ENCODE peak calls at places on chromosomes 2 and 18, in five cellular contexts. One of them, this sample, is unnamed.

GRCh38 chr2:165582409-165582808 is 112.9 kb downstream of the CSRNP3 start:
- DNase-seq in AG04450: no peak
- DNase-seq in fibroblast of pulmonary artery: peak; percentile 49
- DNase-seq in MM.1S: no peak
- DNase-seq in heart left ventricle: no peak
- DNase-seq in this sample: peak; percentile 8

GRCh38 chr2:127733816-127734537 is 32.7 kb downstream of the SFT2D3 start:
- DNase-seq in fibroblast of pulmonary artery: peak; percentile 45
- DNase-seq in MM.1S: no peak
- DNase-seq in heart left ventricle: no peak
- DNase-seq in AG04450: no peak
- DNase-seq in this sample: no peak

GRCh38 chr2:218319813-218320360 is 27.6 kb upstream of the TMBIM1 start:
- DNase-seq in MM.1S: no peak
- DNase-seq in AG04450: no peak
- DNase-seq in heart left ventricle: no peak
- DNase-seq in fibroblast of pulmonary artery: peak; percentile 21
- DNase-seq in this sample: peak; percentile 18

GRCh38 chr2:209933499-209934458 is 68.7 kb upstream of the RPE start:
- DNase-seq in heart left ventricle: no peak
- DNase-seq in fibroblast of pulmonary artery: peak; percentile 88
- DNase-seq in MM.1S: no peak
- DNase-seq in AG04450: peak; percentile 42
- DNase-seq in this sample: peak; percentile 73

GRCh38 chr2:27191107-27191829 is 20.6 kb upstream of the ATRAID start:
- DNase-seq in fibroblast of pulmonary artery: peak; percentile 81
- DNase-seq in MM.1S: peak; percentile 85
- DNase-seq in heart left ventricle: no peak
- DNase-seq in AG04450: peak; percentile 41
- DNase-seq in this sample: peak; percentile 81

GRCh38 chr2:63544017-63544627 is 44.2 kb downstream of the WDPCP start:
- DNase-seq in AG04450: no peak
- DNase-seq in heart left ventricle: no peak
- DNase-seq in MM.1S: peak; percentile 40
- DNase-seq in fibroblast of pulmonary artery: peak; percentile 30
- DNase-seq in this sample: peak; percentile 29

GRCh38 chr2:30706534-30707303 is 100.5 kb downstream of the CAPN13 start:
- DNase-seq in AG04450: no peak
- DNase-seq in MM.1S: peak; percentile 48
- DNase-seq in heart left ventricle: peak; percentile 75
- DNase-seq in fibroblast of pulmonary artery: peak; percentile 65
- DNase-seq in this sample: peak; percentile 72

GRCh38 chr2:82641781-82642180 is 1817.3 kb downstream of the SUCLG1 start:
- DNase-seq in MM.1S: no peak
- DNase-seq in AG04450: no peak
- DNase-seq in heart left ventricle: no peak
- DNase-seq in fibroblast of pulmonary artery: no peak
- DNase-seq in this sample: no peak

GRCh38 chr2:120860579-120860922 is 124.9 kb downstream of the GLI2 start:
- DNase-seq in fibroblast of pulmonary artery: no peak
- DNase-seq in MM.1S: no peak
- DNase-seq in AG04450: no peak
- DNase-seq in heart left ventricle: no peak
- DNase-seq in this sample: no peak

GRCh38 chr2:68432696-68433658 is 34.1 kb downstream of the FBXO48 start:
- DNase-seq in AG04450: no peak
- DNase-seq in heart left ventricle: no peak
- DNase-seq in MM.1S: no peak
- DNase-seq in fibroblast of pulmonary artery: no peak
- DNase-seq in this sample: no peak

GRCh38 chr2:120485096-120485495 is 139.2 kb downstream of the INHBB start:
- DNase-seq in fibroblast of pulmonary artery: no peak
- DNase-seq in MM.1S: no peak
- DNase-seq in AG04450: no peak
- DNase-seq in heart left ventricle: no peak
- DNase-seq in this sample: no peak

GRCh38 chr2:168198476-168199192 is 48.8 kb downstream of the STK39 start:
- DNase-seq in fibroblast of pulmonary artery: no peak
- DNase-seq in heart left ventricle: no peak
- DNase-seq in MM.1S: no peak
- DNase-seq in AG04450: no peak
- DNase-seq in this sample: peak; percentile 45

GRCh38 chr18:57942493-57942892 is 101.5 kb upstream of the NEDD4L start:
- DNase-seq in heart left ventricle: no peak
- DNase-seq in MM.1S: no peak
- DNase-seq in AG04450: no peak
- DNase-seq in fibroblast of pulmonary artery: no peak
- DNase-seq in this sample: no peak

GRCh38 chr2:71742953-71743601 is 289.7 kb downstream of the DYSF start:
- DNase-seq in heart left ventricle: peak; percentile 82
- DNase-seq in fibroblast of pulmonary artery: peak; percentile 90
- DNase-seq in AG04450: peak; percentile 59
- DNase-seq in MM.1S: no peak
- DNase-seq in this sample: peak; percentile 91

GRCh38 chr2:160387558-160388262 is 105.9 kb downstream of the RBMS1 start:
- DNase-seq in AG04450: peak; percentile 96
- DNase-seq in MM.1S: no peak
- DNase-seq in heart left ventricle: peak; percentile 84
- DNase-seq in fibroblast of pulmonary artery: peak; percentile 98
- DNase-seq in this sample: peak; percentile 92

DNA sequence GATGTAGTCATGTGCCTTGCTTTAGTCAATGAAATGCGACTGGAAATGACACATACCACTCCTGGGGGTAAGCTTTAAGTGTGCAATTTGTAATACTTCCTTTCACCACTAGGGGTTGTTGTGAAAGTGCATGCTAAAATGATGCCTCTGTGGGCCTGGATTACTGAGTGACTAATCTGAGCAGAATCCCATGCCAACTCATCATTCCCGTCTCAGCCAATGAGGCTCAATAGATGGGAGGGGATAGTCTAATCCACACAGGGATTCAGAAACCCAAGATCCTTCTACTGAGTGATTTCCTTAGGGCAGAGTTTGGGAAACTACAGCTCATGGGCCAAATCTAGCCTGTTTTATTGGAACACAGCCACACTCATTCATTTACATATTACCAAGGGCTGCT is 54.0 kb downstream of the HRH4 start:
- DNase-seq in fibroblast of pulmonary artery: peak; percentile 57
- DNase-seq in AG04450: no peak
- DNase-seq in heart left ventricle: no peak
- DNase-seq in MM.1S: peak; percentile 54
- DNase-seq in this sample: peak; percentile 65
- TF ChIP-seq CTCF in fibroblast of pulmonary artery: peak; percentile 53
- TF ChIP-seq CTCF in AG04450: peak; percentile 53
- TF ChIP-seq CTCF in heart left ventricle: peak; percentile 19
- TF ChIP-seq CTCF in MM.1S: peak; percentile 70
- TF ChIP-seq CTCF in this sample: peak; percentile 37

GRCh38 chr18:25351280-25351772 is 640 bp downstream of the ZNF521 start:
- DNase-seq in heart left ventricle: no peak
- DNase-seq in MM.1S: peak; percentile 17
- DNase-seq in AG04450: no peak
- DNase-seq in fibroblast of pulmonary artery: peak; percentile 6
- DNase-seq in this sample: no peak
- TF ChIP-seq CTCF in heart left ventricle: no peak
- TF ChIP-seq CTCF in MM.1S: no peak
- TF ChIP-seq CTCF in AG04450: no peak
- TF ChIP-seq CTCF in fibroblast of pulmonary artery: no peak
- TF ChIP-seq CTCF in this sample: no peak

GRCh38 chr2:47437287-47437686 is 34.3 kb downstream of the MSH2 start:
- DNase-seq in fibroblast of pulmonary artery: peak; percentile 73
- DNase-seq in heart left ventricle: no peak
- DNase-seq in AG04450: no peak
- DNase-seq in MM.1S: no peak
- DNase-seq in this sample: peak; percentile 46
- TF ChIP-seq CTCF in fibroblast of pulmonary artery: peak; percentile 40
- TF ChIP-seq CTCF in heart left ventricle: peak; percentile 44
- TF ChIP-seq CTCF in AG04450: peak; percentile 50
- TF ChIP-seq CTCF in MM.1S: no peak
- TF ChIP-seq CTCF in this sample: peak; percentile 60

GRCh38 chr18:54774423-54774822 is 53.9 kb upstream of the RAB27B start:
- DNase-seq in MM.1S: no peak
- DNase-seq in fibroblast of pulmonary artery: peak; percentile 15
- DNase-seq in AG04450: no peak
- DNase-seq in heart left ventricle: no peak
- DNase-seq in this sample: no peak

GRCh38 chr18:54774971-54775665 is 53.2 kb upstream of the RAB27B start:
- DNase-seq in heart left ventricle: no peak
- DNase-seq in MM.1S: no peak
- DNase-seq in fibroblast of pulmonary artery: peak; percentile 17
- DNase-seq in AG04450: no peak
- DNase-seq in this sample: peak; percentile 69

GRCh38 chr18:54777118-54777791 is 51.0 kb upstream of the RAB27B start:
- DNase-seq in heart left ventricle: no peak
- DNase-seq in MM.1S: no peak
- DNase-seq in fibroblast of pulmonary artery: no peak
- DNase-seq in AG04450: no peak
- DNase-seq in this sample: no peak

GRCh38 chr18:54776282-54776977 is 51.8 kb upstream of the RAB27B start:
- DNase-seq in AG04450: peak; percentile 93
- DNase-seq in MM.1S: no peak
- DNase-seq in fibroblast of pulmonary artery: peak; percentile 99
- DNase-seq in heart left ventricle: peak; percentile 48
- DNase-seq in this sample: peak; percentile 98

DNA sequence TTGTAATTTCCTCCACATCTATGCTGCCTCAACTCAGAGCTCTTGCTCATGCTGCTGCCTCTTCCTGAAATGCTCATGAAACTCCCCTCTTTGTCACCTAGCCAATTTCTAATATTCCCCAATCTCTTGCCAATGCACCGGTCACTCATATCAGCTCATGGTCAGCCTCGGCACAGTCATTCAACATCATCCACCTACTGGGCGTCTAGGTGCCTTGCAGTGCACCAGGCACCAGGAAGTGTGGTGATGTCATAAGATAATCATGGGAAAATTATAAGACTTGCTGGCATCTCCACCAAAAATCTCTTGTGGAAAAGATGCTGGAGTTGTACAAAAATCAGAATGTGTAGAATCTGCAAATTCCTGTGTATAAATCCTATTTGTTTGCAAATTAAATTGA is 52.6 kb upstream of the RAB27B start:
- DNase-seq in MM.1S: no peak
- DNase-seq in fibroblast of pulmonary artery: peak; percentile 93
- DNase-seq in heart left ventricle: no peak
- DNase-seq in AG04450: no peak
- DNase-seq in this sample: peak; percentile 78
- TF ChIP-seq CTCF in MM.1S: no peak
- TF ChIP-seq CTCF in fibroblast of pulmonary artery: peak; percentile 59
- TF ChIP-seq CTCF in heart left ventricle: no peak
- TF ChIP-seq CTCF in AG04450: peak; percentile 54
- TF ChIP-seq CTCF in this sample: peak; percentile 41

GRCh38 chr18:55579888-55580287 is 8.1 kb downstream of the TCF4 start:
- DNase-seq in heart left ventricle: no peak
- DNase-seq in AG04450: no peak
- DNase-seq in fibroblast of pulmonary artery: peak; percentile 31
- DNase-seq in MM.1S: no peak
- DNase-seq in this sample: no peak

GRCh38 chr18:55579471-55579870 is 8.5 kb downstream of the TCF4 start:
- DNase-seq in fibroblast of pulmonary artery: peak; percentile 58
- DNase-seq in MM.1S: no peak
- DNase-seq in heart left ventricle: no peak
- DNase-seq in AG04450: no peak
- DNase-seq in this sample: no peak

GRCh38 chr18:55575949-55576348 is 12.0 kb downstream of the TCF4 start:
- DNase-seq in MM.1S: no peak
- DNase-seq in heart left ventricle: no peak
- DNase-seq in AG04450: no peak
- DNase-seq in fibroblast of pulmonary artery: no peak
- DNase-seq in this sample: no peak

GRCh38 chr18:55575066-55575465 is 12.9 kb downstream of the TCF4 start:
- DNase-seq in MM.1S: no peak
- DNase-seq in heart left ventricle: no peak
- DNase-seq in fibroblast of pulmonary artery: no peak
- DNase-seq in AG04450: no peak
- DNase-seq in this sample: no peak

GRCh38 chr18:55577812-55578539 is 10.0 kb downstream of the TCF4 start:
- DNase-seq in AG04450: no peak
- DNase-seq in fibroblast of pulmonary artery: no peak
- DNase-seq in MM.1S: no peak
- DNase-seq in heart left ventricle: no peak
- DNase-seq in this sample: peak; percentile 2
- TF ChIP-seq CTCF in AG04450: no peak
- TF ChIP-seq CTCF in fibroblast of pulmonary artery: no peak
- TF ChIP-seq CTCF in MM.1S: no peak
- TF ChIP-seq CTCF in heart left ventricle: no peak
- TF ChIP-seq CTCF in this sample: peak; percentile 12

GRCh38 chr2:65227471-65228248 is at the start of gene ACTR2:
- DNase-seq in heart left ventricle: peak; percentile 98
- DNase-seq in MM.1S: peak; percentile 97
- DNase-seq in fibroblast of pulmonary artery: peak; percentile 97
- DNase-seq in AG04450: peak; percentile 93
- DNase-seq in this sample: peak; percentile 94
- TF ChIP-seq CTCF in heart left ventricle: no peak
- TF ChIP-seq CTCF in MM.1S: no peak
- TF ChIP-seq CTCF in fibroblast of pulmonary artery: no peak
- TF ChIP-seq CTCF in AG04450: no peak
- TF ChIP-seq CTCF in this sample: no peak

GRCh38 chr2:171347591-171348032 is 86.2 kb downstream of the METTL8 start:
- DNase-seq in AG04450: peak; percentile 83
- DNase-seq in heart left ventricle: no peak
- DNase-seq in MM.1S: no peak
- DNase-seq in fibroblast of pulmonary artery: peak; percentile 75
- DNase-seq in this sample: peak; percentile 2

GRCh38 chr2:171348056-171348455 is 85.7 kb downstream of the METTL8 start:
- DNase-seq in heart left ventricle: no peak
- DNase-seq in MM.1S: no peak
- DNase-seq in AG04450: no peak
- DNase-seq in fibroblast of pulmonary artery: no peak
- DNase-seq in this sample: no peak

GRCh38 chr2:171346723-171347104 is 87.1 kb downstream of the METTL8 start:
- DNase-seq in MM.1S: no peak
- DNase-seq in fibroblast of pulmonary artery: no peak
- DNase-seq in AG04450: no peak
- DNase-seq in heart left ventricle: no peak
- DNase-seq in this sample: no peak

GRCh38 chr2:171345971-171346722 is 87.6 kb downstream of the METTL8 start:
- DNase-seq in fibroblast of pulmonary artery: peak; percentile 27
- DNase-seq in AG04450: no peak
- DNase-seq in heart left ventricle: no peak
- DNase-seq in MM.1S: no peak
- DNase-seq in this sample: no peak

GRCh38 chr2:171347158-171347557 is 86.6 kb downstream of the METTL8 start:
- DNase-seq in heart left ventricle: no peak
- DNase-seq in AG04450: no peak
- DNase-seq in fibroblast of pulmonary artery: no peak
- DNase-seq in MM.1S: peak; percentile 39
- DNase-seq in this sample: no peak
- TF ChIP-seq CTCF in heart left ventricle: no peak
- TF ChIP-seq CTCF in AG04450: no peak
- TF ChIP-seq CTCF in fibroblast of pulmonary artery: no peak
- TF ChIP-seq CTCF in MM.1S: peak; percentile 31
- TF ChIP-seq CTCF in this sample: no peak

This sample was measured in MCF 10A.